ENCODE peak calls at places on chromosomes 13 and 19, in four cellular contexts. F is stimulated activated naive CD4-positive, alpha-beta T cell treated with Interleukin-2 at 50 U/mL for 16 hours; K is WTC11; M is CD4-positive, alpha-beta T cell. J is an unnamed sample.

GRCh38 chr13:99605417-99606321 is 104.4 kb downstream of the TM9SF2 start:
- DNase-seq in F (peak; percentile 14), K (peak; percentile 60), M (peak; percentile 45), J (no peak)

GRCh38 chr13:45781553-45782326 is 69.8 kb downstream of the SIAH3 start:
- DNase-seq in F (no peak), K (no peak), M (no peak), J (no peak)

GRCh38 chr19:6062274-6062673 is 48.0 kb downstream of the RFX2 start:
- DNase-seq in F (peak; percentile 31), K (no peak), M (no peak), J (no peak)

GRCh38 chr13:93388701-93389100 is 162.1 kb downstream of the GPC6 start:
- DNase-seq in F (no peak), K (no peak), M (no peak), J (no peak)

GRCh38 chr13:46675016-46675415 is 121.9 kb downstream of the ESD start:
- DNase-seq in F (no peak), K (no peak), M (no peak), J (no peak)

GRCh38 chr13:31073859-31074718 is 87.6 kb downstream of the HSPH1 start:
- DNase-seq in F (peak; percentile 11), K (no peak), M (no peak), J (peak; percentile 14)

GRCh38 chr19:35168261-35168660 is 13.7 kb downstream of the FXYD5 start:
- DNase-seq in F (no peak), K (no peak), M (no peak), J (no peak)

GRCh38 chr13:30872685-30873443 is 33.2 kb upstream of the MEDAG start:
- DNase-seq in F (no peak), K (peak; percentile 51), M (no peak), J (no peak)

GRCh38 chr13:51770681-51771417 is 33.1 kb downstream of the DHRS12 start:
- DNase-seq in F (no peak), K (no peak), M (no peak), J (no peak)

GRCh38 chr13:65856464-65856863 is 1373.7 kb downstream of the PCDH9 start:
- DNase-seq in F (no peak), K (no peak), M (no peak), J (no peak)

GRCh38 chr13:80126382-80127068 is 214.4 kb downstream of the SPRY2 start:
- DNase-seq in F (no peak), K (no peak), M (no peak), J (no peak)

GRCh38 chr13:37158481-37158880 is 53.0 kb upstream of the CSNK1A1L start:
- DNase-seq in F (no peak), K (no peak), M (no peak), J (no peak)

GRCh38 chr19:15441317-15441716 is 8.4 kb downstream of the WIZ start:
- DNase-seq in F (no peak), K (no peak), M (no peak), J (no peak)

GRCh38 chr13:114025432-114026127 is 51.7 kb upstream of the C13orf46 start:
- DNase-seq in F (no peak), K (no peak), M (no peak), J (no peak)

GRCh38 chr19:1728816-1729567 is 24.3 kb upstream of the ONECUT3 start:
- DNase-seq in F (no peak), K (no peak), M (no peak), J (no peak)

GRCh38 chr19:49069026-49069425 is 3.5 kb downstream of the KCNA7 start:
- DNase-seq in F (no peak), K (no peak), M (no peak), J (no peak)

GRCh38 chr19:3643592-3644313 is 17.2 kb upstream of the CACTIN start:
- DNase-seq in F (no peak), K (no peak), M (no peak), J (no peak)

GRCh38 chr19:47445527-47445926 is 26.2 kb downstream of the SLC8A2 start:
- DNase-seq in F (no peak), K (no peak), M (no peak), J (no peak)

GRCh38 chr19:2544576-2545415 is 68.9 kb downstream of the GADD45B start:
- DNase-seq in F (no peak), K (peak; percentile 8), M (no peak), J (no peak)

GRCh38 chr19:10018219-10018618 is 4.9 kb downstream of the RDH8 start:
- DNase-seq in F (no peak), K (no peak), M (no peak), J (no peak)

GRCh38 chr13:33178197-33178699 is 107.3 kb downstream of the STARD13 start:
- DNase-seq in F (no peak), K (no peak), M (no peak), J (peak; percentile 92)

GRCh38 chr13:113291997-113292862 is 4.8 kb upstream of the LAMP1 start:
- DNase-seq in F (peak; percentile 4), K (no peak), M (no peak), J (no peak)

GRCh38 chr19:8702350-8702749 is 3.8 kb upstream of the ACTL9 start:
- DNase-seq in F (peak; percentile 48), K (no peak), M (no peak), J (peak; percentile 16)

GRCh38 chr19:38004100-38004504 is 97.1 kb downstream of the SIPA1L3 start:
- DNase-seq in F (no peak), K (no peak), M (no peak), J (no peak)

GRCh38 chr13:22235285-22235949 is 564.5 kb downstream of the FGF9 start:
- DNase-seq in F (no peak), K (no peak), M (no peak), J (no peak)

GRCh38 chr13:99087954-99088491 is 110.2 kb upstream of the DOCK9 start:
- DNase-seq in F (no peak), K (peak; percentile 52), M (peak; percentile 29), J (no peak)

GRCh38 chr19:13302521-13303270 is 152.5 kb downstream of the IER2 start:
- DNase-seq in F (no peak), K (no peak), M (no peak), J (no peak)

GRCh38 chr19:5048091-5048726 is 79.3 kb downstream of the KDM4B start:
- DNase-seq in F (peak; percentile 7), K (peak; percentile 92), M (peak; percentile 57), J (peak; percentile 16)

GRCh38 chr13:44437356-44438233 is 64.0 kb downstream of the SERP2 start:
- DNase-seq in F (no peak), K (no peak), M (no peak), J (no peak)

GRCh38 chr13:48595330-48596127 is 58.2 kb upstream of the CYSLTR2 start:
- DNase-seq in F (peak; percentile 24), K (peak; percentile 32), M (peak; percentile 38), J (no peak)

GRCh38 chr13:104984296-104984818 is 1551.1 kb downstream of the EFNB2 start:
- DNase-seq in F (no peak), K (no peak), M (no peak), J (peak; percentile 28)

GRCh38 chr13:46348976-46349375 is 38.1 kb downstream of the RUBCNL start:
- DNase-seq in F (no peak), K (no peak), M (no peak), J (no peak)

J was measured in SK-N-MC.